ENCODE peak calls at places on chromosomes 1 and 21, in four cellular contexts. Y, A, B and O are unnamed samples.

GRCh38 chr1:49016030-49016991 is 239.6 kb upstream of the BEND5 start:
- DNase-seq in Y (no peak), A (no peak), B (no peak), O (no peak)

GRCh38 chr1:46485564-46486431 is 3.8 kb upstream of the DMBX1 start:
- DNase-seq in Y (no peak), A (no peak), B (no peak), O (no peak)

GRCh38 chr1:152870831-152871730 is 7.0 kb upstream of the SMCP start:
- DNase-seq in Y (no peak), A (no peak), B (peak; percentile 72), O (no peak)

GRCh38 chr21:41170442-41170841 is 2.5 kb downstream of the BACE2 start:
- DNase-seq in Y (peak; percentile 27), A (peak; percentile 17), B (peak; percentile 48), O (no peak)

GRCh38 chr1:156138366-156138969 is 14.9 kb upstream of the SEMA4A start:
- DNase-seq in Y (no peak), A (no peak), B (no peak), O (no peak)

GRCh38 chr1:116722016-116722838 is 32.0 kb upstream of the CD2 start:
- DNase-seq in Y (no peak), A (no peak), B (peak; percentile 98), O (no peak)

GRCh38 chr1:112450773-112451172 is 54.8 kb downstream of the CTTNBP2NL start:
- DNase-seq in Y (no peak), A (no peak), B (no peak), O (no peak)

GRCh38 chr1:113993766-113994165 is 14.5 kb downstream of the OLFML3 start:
- DNase-seq in Y (no peak), A (no peak), B (no peak), O (no peak)

GRCh38 chr1:38546630-38547029 is 312.9 kb downstream of the RRAGC start:
- DNase-seq in Y (no peak), A (peak; percentile 65), B (no peak), O (no peak)

GRCh38 chr21:33403786-33404571 is 766 bp downstream of the IFNGR2 start:
- DNase-seq in Y (peak; percentile 49), A (no peak), B (no peak), O (peak; percentile 66)

GRCh38 chr21:26491663-26492062 is 81.4 kb downstream of the CYYR1 start:
- DNase-seq in Y (no peak), A (no peak), B (peak; percentile 5), O (no peak)

GRCh38 chr1:182575540-182576149 is 13.4 kb downstream of the RNASEL start:
- DNase-seq in Y (no peak), A (no peak), B (peak; percentile 82), O (no peak)

GRCh38 chr1:92961896-92962752 is 862 bp upstream of the DIPK1A start:
- DNase-seq in Y (peak; percentile 55), A (no peak), B (peak; percentile 88), O (peak; percentile 45)

GRCh38 chr1:195096051-195096521 is 1512.2 kb downstream of the KCNT2 start:
- DNase-seq in Y (no peak), A (no peak), B (no peak), O (no peak)